ENCODE peak calls at places on chromosomes 3 and 15, in six cellular contexts. O is pancreas, C is upper lobe of left lung, Z is gastrocnemius medialis, L is K562, F is heart right ventricle. G is an unnamed sample.
A peak's percentile ranks its signal among the peaks of the same experiment; 100 is the strongest.

GRCh38 chr15:69410290-69410874 is 3.8 kb upstream of the KIF23 start:
- DNase-seq in Z (no peak), O (no peak), C (no peak), F (no peak), L (no peak), G (no peak)

GRCh38 chr3:196603683-196604082 is 35.2 kb downstream of the FBXO45 start:
- DNase-seq in L (peak; percentile 62), Z (no peak), F (no peak), C (no peak), O (no peak), G (no peak)

GRCh38 chr3:152428577-152428976 is 159.8 kb downstream of the MBNL1 start:
- DNase-seq in O (no peak), Z (no peak), F (no peak), C (no peak), L (no peak), G (no peak)

GRCh38 chr3:59006791-59007517 is 42.9 kb downstream of the CFAP20DC start:
- DNase-seq in C (no peak), O (peak; percentile 23), F (peak; percentile 8), L (peak; percentile 12), Z (no peak), G (no peak)

GRCh38 chr15:48414015-48414414 is 82.8 kb downstream of the DUT start:
- DNase-seq in O (no peak), F (no peak), Z (peak; percentile 56), C (no peak), L (no peak), G (no peak)

GRCh38 chr3:29381595-29381994 is 100.7 kb downstream of the RBMS3 start:
- DNase-seq in F (no peak), O (no peak), C (no peak), Z (no peak), L (no peak), G (no peak)

GRCh38 chr15:39543651-39544050 is 37.2 kb upstream of the THBS1 start:
- DNase-seq in O (no peak), C (no peak), L (peak; percentile 18), F (no peak), Z (no peak), G (no peak)

GRCh38 chr15:72168131-72168825 is 29.3 kb downstream of the GRAMD2A start:
- DNase-seq in F (no peak), Z (no peak), O (no peak), C (no peak), L (peak; percentile 38), G (no peak)

GRCh38 chr15:69748700-69749099 is 296.1 kb downstream of the RPLP1 start:
- DNase-seq in F (no peak), C (no peak), L (no peak), Z (no peak), O (no peak), G (no peak)

GRCh38 chr15:69624816-69625215 is 172.2 kb downstream of the RPLP1 start:
- DNase-seq in L (no peak), C (no peak), O (no peak), F (peak; percentile 1), Z (no peak), G (no peak)

GRCh38 chr3:88433572-88433971 is 283.8 kb downstream of the C3orf38 start:
- DNase-seq in C (no peak), L (no peak), F (peak; percentile 6), O (no peak), Z (no peak), G (no peak)

GRCh38 chr3:39407259-39407629 is 724 bp downstream of the RPSA start:
- DNase-seq in Z (no peak), L (no peak), O (no peak), C (no peak), F (no peak), G (no peak)

GRCh38 chr3:113018461-113019181 is 27.8 kb downstream of the GTPBP8 start:
- DNase-seq in Z (no peak), L (peak; percentile 6), F (peak; percentile 7), C (no peak), O (no peak), G (no peak)

GRCh38 chr15:75647370-75648155 is at the start of gene SNX33:
- DNase-seq in O (peak; percentile 87), F (peak; percentile 87), C (peak; percentile 82), L (peak; percentile 83), Z (peak; percentile 57), G (peak; percentile 80)

GRCh38 chr15:70741107-70741511 is 22.2 kb downstream of the UACA start:
- DNase-seq in O (peak; percentile 73), C (peak; percentile 81), F (peak; percentile 71), L (no peak), Z (peak; percentile 90), G (no peak)

GRCh38 chr15:67548532-67548852 is 6.0 kb downstream of the MAP2K5 start:
- DNase-seq in O (no peak), L (no peak), Z (no peak), F (no peak), C (no peak), G (no peak)

GRCh38 chr15:67549736-67550135 is 7.2 kb downstream of the MAP2K5 start:
- DNase-seq in Z (no peak), L (no peak), C (no peak), O (no peak), F (no peak), G (no peak)

GRCh38 chr15:67550522-67550921 is 8.0 kb downstream of the MAP2K5 start:
- DNase-seq in Z (peak; percentile 56), L (peak; percentile 79), C (no peak), F (no peak), O (no peak), G (no peak)

GRCh38 chr15:67547836-67548531 is 5.5 kb downstream of the MAP2K5 start:
- DNase-seq in C (no peak), O (no peak), Z (no peak), L (no peak), F (no peak), G (no peak)

DNA sequence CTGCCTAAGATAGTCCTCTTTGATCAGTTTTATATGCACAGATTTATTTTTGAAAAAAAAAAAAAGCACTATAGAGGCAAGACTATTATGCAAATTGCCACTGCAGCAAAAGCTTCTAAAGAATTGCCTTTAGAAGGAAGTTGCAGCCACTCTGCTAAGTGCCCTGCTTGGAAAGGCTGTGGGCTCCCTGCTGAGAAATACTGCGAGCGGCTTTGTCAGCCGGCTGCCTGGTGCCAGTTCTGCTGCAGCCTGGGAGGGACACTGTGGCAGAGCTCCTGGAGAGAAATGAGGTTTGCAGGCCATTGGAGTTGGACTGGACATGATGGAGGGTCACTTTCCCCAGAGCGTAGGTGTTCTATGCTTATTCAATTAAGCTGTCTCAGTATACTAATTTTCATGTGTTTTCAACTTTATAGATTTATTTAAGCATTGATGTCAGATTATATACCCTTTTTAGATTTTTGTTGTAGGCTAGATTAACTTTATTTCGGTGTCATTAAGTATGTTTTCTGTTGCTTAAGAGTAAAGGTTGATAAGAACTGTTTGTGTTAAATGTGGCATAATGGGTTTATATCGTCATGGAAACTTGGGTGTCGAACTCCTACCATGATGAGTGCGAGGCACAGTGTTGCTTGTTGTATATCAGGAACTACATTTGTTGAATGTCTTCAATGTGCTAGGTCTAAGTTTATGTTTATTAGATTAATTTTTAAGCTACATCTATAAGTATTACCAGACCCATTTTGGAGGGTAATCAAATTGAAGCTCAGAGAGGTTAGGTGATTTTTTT is 6.6 kb downstream of the MAP2K5 start:
- DNase-seq in L (no peak), F (no peak), C (peak; percentile 69), O (no peak), Z (peak; percentile 53), G (no peak)
- H3K4me1 ChIP-seq in L (peaks cover 7% of the 10 kb centered on the region), F (peaks cover 19% of the 10 kb centered on the region), C (peaks cover 27% of the 10 kb centered on the region), O (peaks cover 2% of the 10 kb centered on the region), Z (peaks cover 19% of the 10 kb centered on the region), G (no peaks in the 10 kb centered on the region)

GRCh38 chr3:64352596-64352989 is 127.3 kb upstream of the PRICKLE2 start:
- DNase-seq in F (no peak), Z (no peak), O (no peak), L (no peak), C (no peak), G (no peak)

GRCh38 chr3:64353256-64353655 is 128.0 kb upstream of the PRICKLE2 start:
- DNase-seq in C (no peak), Z (no peak), F (no peak), L (no peak), O (no peak), G (no peak)

GRCh38 chr3:64354956-64355355 is 129.7 kb upstream of the PRICKLE2 start:
- DNase-seq in F (no peak), C (no peak), L (no peak), Z (no peak), O (no peak), G (no peak)

GRCh38 chr3:64355473-64355872 is 130.2 kb upstream of the PRICKLE2 start:
- DNase-seq in F (peak; percentile 34), Z (no peak), O (no peak), L (no peak), C (peak; percentile 39), G (no peak)

GRCh38 chr3:64354221-64354620 is 129.0 kb upstream of the PRICKLE2 start:
- DNase-seq in Z (no peak), F (no peak), L (no peak), O (no peak), C (no peak), G (peak; percentile 57)
- H3K4me1 ChIP-seq in Z (peaks cover 5% of the 10 kb centered on the region), F (peaks cover 19% of the 10 kb centered on the region), L (no peaks in the 10 kb centered on the region), O (no peaks in the 10 kb centered on the region), C (peaks cover 56% of the 10 kb centered on the region), G (peaks cover 90% of the 10 kb centered on the region)

GRCh38 chr3:136919799-136920580 is 37.8 kb upstream of the IL20RB start:
- DNase-seq in C (no peak), Z (no peak), L (no peak), O (no peak), F (no peak), G (no peak)

GRCh38 chr3:136920904-136921649 is 36.7 kb upstream of the IL20RB start:
- DNase-seq in L (no peak), C (no peak), O (no peak), F (no peak), Z (no peak), G (no peak)

GRCh38 chr3:136928240-136928639 is 29.5 kb upstream of the IL20RB start:
- DNase-seq in F (no peak), C (no peak), O (no peak), L (no peak), Z (no peak), G (no peak)

GRCh38 chr3:136929984-136930671 is 27.7 kb upstream of the IL20RB start:
- DNase-seq in O (peak; percentile 50), C (peak; percentile 39), L (no peak), Z (peak; percentile 39), F (peak; percentile 62), G (no peak)

DNA sequence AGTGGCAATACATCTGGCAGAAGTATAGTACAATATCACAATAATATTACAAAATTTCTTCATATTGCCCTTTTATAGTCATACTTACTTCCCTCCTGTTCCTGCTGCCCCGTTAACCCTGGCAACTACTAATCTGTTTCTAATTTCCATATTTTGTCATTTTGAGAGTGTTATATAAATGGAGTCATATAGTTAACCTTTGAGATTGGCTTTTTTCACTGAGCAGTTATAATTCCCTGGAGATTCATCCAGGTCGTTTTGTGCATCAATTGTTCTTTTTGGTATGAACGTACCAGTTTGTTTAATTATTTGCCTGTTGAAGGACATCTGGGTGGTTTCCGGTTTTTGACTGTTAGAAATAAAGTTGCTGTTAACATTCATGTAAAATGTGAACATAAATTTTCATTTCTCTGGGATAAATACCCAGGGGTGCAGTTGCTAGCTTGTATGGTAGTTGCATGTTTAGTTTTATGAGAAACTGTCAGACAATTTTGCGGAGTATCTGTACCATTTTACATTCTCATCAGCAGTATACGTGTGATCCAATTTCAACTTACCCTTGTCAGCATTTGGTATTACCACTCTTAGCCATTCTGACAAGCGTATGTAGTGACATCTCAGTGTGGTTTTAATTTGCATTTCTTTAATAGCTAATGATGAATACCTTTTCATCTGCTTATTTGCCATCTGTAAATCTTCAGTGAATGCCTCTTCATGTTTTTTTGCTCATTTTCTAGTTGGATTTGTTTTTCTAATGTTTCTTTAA is 32.2 kb upstream of the IL20RB start:
- DNase-seq in F (no peak), O (no peak), C (no peak), L (no peak), Z (no peak), G (no peak)
- H3K4me1 ChIP-seq in F (peaks cover 25% of the 10 kb centered on the region), O (peaks cover 12% of the 10 kb centered on the region), C (peaks cover 34% of the 10 kb centered on the region), L (no peaks in the 10 kb centered on the region), Z (peaks cover 30% of the 10 kb centered on the region), G (peaks cover 4% of the 10 kb centered on the region)

GRCh38 chr3:52240059-52240885 is 1.3 kb upstream of the TWF2 start:
- DNase-seq in Z (peak; percentile 81), C (peak; percentile 73), L (peak; percentile 78), F (peak; percentile 26), O (peak; percentile 37), G (no peak)
- H3K4me1 ChIP-seq in Z (peaks cover 49% of the 10 kb centered on the region), C (peaks cover 62% of the 10 kb centered on the region), L (peaks cover 40% of the 10 kb centered on the region), F (peaks cover 39% of the 10 kb centered on the region), O (peaks cover 11% of the 10 kb centered on the region), G (peaks cover 43% of the 10 kb centered on the region)

G was measured in SJSA1.